ENCODE peak calls at places on chromosomes 13 and 19, in ten cellular contexts. O, F, J, R, P, X, K, E, B and C are unnamed samples.

GRCh38 chr13:100859861-100860260 is 185.3 kb upstream of the TMTC4 start:
- DNase-seq in K (no peak), J (no peak), X (no peak), O (no peak), F (no peak), E (no peak), R (no peak), B (no peak), P (no peak), C (no peak)

GRCh38 chr19:54439174-54439851 is 9.7 kb upstream of the LENG8 start:
- DNase-seq in O (no peak), X (peak; percentile 60), R (peak; percentile 48), J (no peak), P (no peak), F (no peak), K (no peak), E (no peak), B (peak; percentile 30), C (no peak)

GRCh38 chr19:49680473-49681351 is 3.6 kb downstream of the PRMT1 start:
- DNase-seq in O (peak; percentile 91), B (peak; percentile 86), J (peak; percentile 93), E (peak; percentile 93), P (peak; percentile 97), R (peak; percentile 95), X (peak; percentile 82), F (no peak), K (peak; percentile 89), C (peak; percentile 49)

GRCh38 chr13:60562081-60562764 is 165.2 kb downstream of the TDRD3 start:
- DNase-seq in P (no peak), R (no peak), J (no peak), O (no peak), F (no peak), X (no peak), K (no peak), B (no peak), E (no peak), C (no peak)

GRCh38 chr13:48492123-48493075 is 40.5 kb downstream of the RCBTB2 start:
- DNase-seq in K (peak; percentile 68), O (peak; percentile 51), R (peak; percentile 82), F (peak; percentile 81), X (peak; percentile 67), J (peak; percentile 41), P (no peak), B (peak; percentile 63), E (peak; percentile 78), C (no peak)

GRCh38 chr13:112968910-112969691 is at the start of gene MCF2L:
- DNase-seq in O (peak; percentile 44), E (no peak), K (peak; percentile 52), X (no peak), J (peak; percentile 26), F (no peak), B (no peak), P (peak; percentile 38), R (peak; percentile 65), C (peak; percentile 7)

GRCh38 chr13:82800391-82800790 is 1081.9 kb downstream of the SLITRK1 start:
- DNase-seq in R (no peak), O (no peak), J (no peak), X (no peak), K (no peak), E (no peak), B (no peak), F (no peak), P (no peak), C (peak; percentile 6)

GRCh38 chr19:41377977-41378707 is 1.8 kb downstream of the TMEM91 start:
- DNase-seq in K (no peak), P (no peak), E (no peak), R (no peak), O (no peak), B (no peak), J (no peak), F (no peak), X (no peak), C (no peak)

GRCh38 chr13:93169980-93170379 is 56.6 kb upstream of the GPC6 start:
- DNase-seq in R (peak; percentile 21), B (no peak), P (no peak), E (no peak), K (no peak), F (no peak), O (no peak), J (no peak), X (no peak), C (no peak)

GRCh38 chr13:67096418-67096817 is 133.7 kb downstream of the PCDH9 start:
- DNase-seq in P (no peak), B (no peak), E (no peak), R (no peak), X (no peak), J (no peak), K (no peak), F (no peak), O (no peak), C (no peak)

GRCh38 chr19:2798733-2799132 is 13.4 kb downstream of the THOP1 start:
- DNase-seq in K (no peak), E (no peak), O (no peak), F (no peak), X (no peak), P (no peak), J (no peak), R (peak; percentile 43), B (no peak), C (no peak)

GRCh38 chr19:50460161-50460765 is 16.0 kb upstream of the EMC10 start:
- DNase-seq in O (no peak), R (peak; percentile 40), B (no peak), J (no peak), X (no peak), E (no peak), K (no peak), P (no peak), F (no peak), C (no peak)

GRCh38 chr19:46374526-46375475 is 27.9 kb downstream of the PPP5C start:
- DNase-seq in P (no peak), K (no peak), E (peak; percentile 60), F (peak; percentile 60), X (no peak), R (no peak), B (no peak), O (no peak), J (no peak), C (no peak)

GRCh38 chr19:10653732-10654609 is at the start of gene ILF3:
- DNase-seq in R (peak; percentile 97), X (peak; percentile 100), K (peak; percentile 100), B (peak; percentile 100), O (peak; percentile 100), F (peak; percentile 100), E (peak; percentile 100), P (peak; percentile 100), J (peak; percentile 99), C (peak; percentile 100)

GRCh38 chr13:113736258-113736731 is 22.7 kb upstream of the TMEM255B start:
- DNase-seq in P (no peak), K (no peak), J (no peak), R (no peak), E (no peak), O (no peak), X (no peak), B (no peak), F (no peak), C (no peak)

GRCh38 chr19:17479325-17479791 is 9.0 kb downstream of the SLC27A1 start:
- DNase-seq in E (no peak), B (no peak), J (no peak), F (no peak), O (no peak), R (peak; percentile 71), X (no peak), K (no peak), P (no peak), C (no peak)

GRCh38 chr19:11257827-11258380 is 4.4 kb downstream of the DOCK6 start:
- DNase-seq in F (no peak), E (no peak), K (no peak), P (no peak), B (no peak), O (no peak), X (no peak), R (no peak), J (no peak), C (no peak)

GRCh38 chr13:51995677-51996551 is 15.3 kb downstream of the ATP7B start:
- DNase-seq in E (no peak), J (no peak), R (peak; percentile 30), P (no peak), X (no peak), B (no peak), O (no peak), K (no peak), F (no peak), C (no peak)

GRCh38 chr19:30682576-30683536 is 310.7 kb downstream of the ZNF536 start:
- DNase-seq in X (peak; percentile 59), K (peak; percentile 21), R (peak; percentile 94), P (peak; percentile 51), O (peak; percentile 24), E (peak; percentile 75), J (peak; percentile 32), F (no peak), B (peak; percentile 91), C (peak; percentile 62)

GRCh38 chr19:44912854-44913253 is 1.6 kb upstream of the APOC1 start:
- DNase-seq in X (peak; percentile 36), K (no peak), E (no peak), F (no peak), P (no peak), O (no peak), J (no peak), B (no peak), R (no peak), C (no peak)

GRCh38 chr19:58578430-58578925 is 5.3 kb upstream of the MZF1 start:
- DNase-seq in J (no peak), F (no peak), E (peak; percentile 34), P (no peak), R (no peak), B (no peak), K (no peak), O (no peak), X (no peak), C (no peak)

GRCh38 chr19:28505933-28506332 is 707.0 kb downstream of the UQCRFS1 start:
- DNase-seq in P (no peak), X (no peak), J (no peak), E (no peak), F (no peak), K (no peak), O (no peak), B (no peak), R (no peak), C (no peak)

GRCh38 chr13:114123448-114123847 is 9.0 kb downstream of the RASA3 start:
- DNase-seq in E (peak; percentile 56), P (no peak), J (no peak), K (no peak), R (no peak), B (no peak), X (no peak), O (no peak), F (no peak), C (no peak)

GRCh38 chr19:51098366-51099069 is 9.7 kb downstream of the CTU1 start:
- DNase-seq in E (no peak), B (no peak), X (no peak), K (peak; percentile 41), F (no peak), P (no peak), J (no peak), O (no peak), R (no peak), C (no peak)

GRCh38 chr19:43560687-43561086 is 14.6 kb downstream of the XRCC1 start:
- DNase-seq in K (no peak), J (no peak), X (no peak), E (no peak), P (no peak), O (no peak), R (peak; percentile 23), F (no peak), B (no peak), C (no peak)

GRCh38 chr13:78826936-78827335 is 168.0 kb upstream of the OBI1 start:
- DNase-seq in B (no peak), X (no peak), R (no peak), K (no peak), O (no peak), F (no peak), E (no peak), J (no peak), P (no peak), C (no peak)

GRCh38 chr13:51844862-51845573 is at the start of gene TMEM272:
- DNase-seq in K (peak; percentile 18), J (peak; percentile 44), O (peak; percentile 31), F (no peak), R (peak; percentile 86), P (peak; percentile 37), E (no peak), X (no peak), B (no peak), C (no peak)

GRCh38 chr13:47094734-47095434 is 198.0 kb upstream of the HTR2A start:
- DNase-seq in K (no peak), X (no peak), E (no peak), R (no peak), F (no peak), O (no peak), J (no peak), P (no peak), B (no peak), C (no peak)